ENCODE peak calls at places on chromosomes 5 and 9, in five cellular contexts. G is tibial artery, V is kidney, C is uterus, J is tibial nerve. P is an unnamed sample.

GRCh38 chr9:18014556-18014955 is 435.7 kb downstream of the SH3GL2 start:
- DNase-seq in C (peak), G (no peak), V (no peak), J (no peak), P (no peak)

GRCh38 chr5:74199436-74200210 is 440.9 kb downstream of the ENC1 start:
- DNase-seq in J (no peak), G (no peak), C (no peak), V (no peak), P (no peak)

GRCh38 chr9:122377241-122378164 is 6.7 kb downstream of the PTGS1 start:
- DNase-seq in G (no peak), C (no peak), V (no peak), J (no peak), P (no peak)

GRCh38 chr5:167987490-167988270 is 303.8 kb upstream of the WWC1 start:
- DNase-seq in C (no peak), J (no peak), V (no peak), G (no peak), P (no peak)

GRCh38 chr9:120730661-120731514 is 16.6 kb upstream of the MEGF9 start:
- DNase-seq in C (no peak), G (peak), V (peak), J (no peak), P (peak)

GRCh38 chr5:116395708-116396203 is 178.9 kb downstream of the SEMA6A start:
- DNase-seq in J (no peak), C (no peak), G (no peak), V (no peak), P (no peak)

GRCh38 chr5:3602713-3603502 is 7.3 kb downstream of the IRX1 start:
- DNase-seq in G (no peak), V (peak), C (no peak), J (no peak), P (peak)

GRCh38 chr5:174501461-174502069 is 222.8 kb upstream of the MSX2 start:
- DNase-seq in G (no peak), J (no peak), V (no peak), C (no peak), P (no peak)

GRCh38 chr5:42274913-42275312 is 148.3 kb upstream of the GHR start:
- DNase-seq in J (no peak), C (no peak), V (no peak), G (no peak), P (no peak)

GRCh38 chr9:110531776-110532175 is 47.8 kb downstream of the SVEP1 start:
- DNase-seq in V (no peak), C (no peak), J (no peak), G (no peak), P (no peak)

GRCh38 chr9:111527347-111527746 is 2.4 kb downstream of the ZNF483 start:
- DNase-seq in G (no peak), J (no peak), V (no peak), C (no peak), P (no peak)

GRCh38 chr9:87662808-87663528 is 63.0 kb upstream of the CTSL start:
- DNase-seq in V (peak), C (peak), J (peak), G (peak), P (peak)

GRCh38 chr9:16029796-16030363 is 477.0 kb downstream of the CCDC171 start:
- DNase-seq in J (no peak), G (no peak), C (no peak), V (no peak), P (no peak)

GRCh38 chr9:89743576-89744254 is 138.9 kb downstream of the GADD45G start:
- DNase-seq in C (no peak), J (no peak), V (peak), G (no peak), P (no peak)

GRCh38 chr5:145681216-145681615 is 153.9 kb downstream of the PRELID2 start:
- DNase-seq in V (no peak), J (no peak), C (no peak), G (no peak), P (no peak)

GRCh38 chr9:84807870-84808385 is 138.4 kb downstream of the NTRK2 start:
- DNase-seq in C (no peak), V (no peak), J (no peak), G (no peak), P (no peak)

GRCh38 chr5:79621056-79621455 is 8.8 kb downstream of the TENT2 start:
- DNase-seq in V (no peak), C (no peak), J (no peak), G (no peak), P (no peak)

GRCh38 chr5:167049771-167050567 is 1241.5 kb upstream of the WWC1 start:
- DNase-seq in G (no peak), J (no peak), V (no peak), C (no peak), P (no peak)

GRCh38 chr9:5352637-5353248 is 13.1 kb upstream of the RLN1 start:
- DNase-seq in C (no peak), G (no peak), J (no peak), V (no peak), P (no peak)

GRCh38 chr9:107612136-107612535 is 122.6 kb upstream of the KLF4 start:
- DNase-seq in V (no peak), J (peak), C (peak), G (peak), P (peak)

GRCh38 chr9:77598961-77599360 is 49.2 kb downstream of the GNA14 start:
- DNase-seq in V (no peak), C (no peak), J (no peak), G (no peak), P (no peak)

GRCh38 chr9:124302921-124303320 is 45.2 kb downstream of the NEK6 start:
- DNase-seq in G (no peak), J (no peak), C (no peak), V (no peak), P (no peak)

GRCh38 chr5:114391321-114391720 is 29.5 kb downstream of the KCNN2 start:
- DNase-seq in V (no peak), G (no peak), C (no peak), J (no peak), P (no peak)

GRCh38 chr9:77809552-77809951 is 161.4 kb upstream of the GNA14 start:
- DNase-seq in G (no peak), J (no peak), C (no peak), V (no peak), P (no peak)

GRCh38 chr5:139312075-139312474 is 18.5 kb downstream of the MATR3 start:
- DNase-seq in V (no peak), C (no peak), J (no peak), G (no peak), P (no peak)

GRCh38 chr5:123705741-123706140 is 193.8 kb downstream of the CSNK1G3 start:
- DNase-seq in G (no peak), J (no peak), V (no peak), C (no peak), P (no peak)

GRCh38 chr5:138663009-138663408 is 87.8 kb upstream of the HSPA9 start:
- DNase-seq in V (peak), J (no peak), C (no peak), G (no peak), P (peak)

GRCh38 chr9:72633966-72634365 is 112.6 kb downstream of the TMC1 start:
- DNase-seq in G (no peak), V (no peak), J (no peak), C (no peak), P (no peak)

GRCh38 chr9:33329117-33329563 is 38.8 kb downstream of the NFX1 start:
- DNase-seq in G (peak), V (no peak), J (no peak), C (peak), P (no peak)

GRCh38 chr9:83628540-83628939 is 5.6 kb downstream of the IDNK start:
- DNase-seq in J (no peak), V (no peak), C (no peak), G (no peak), P (no peak)

GRCh38 chr9:92328225-92328624 is 2.5 kb downstream of the CENPP start:
- DNase-seq in V (no peak), C (no peak), J (no peak), G (no peak), P (no peak)

GRCh38 chr5:58080573-58080972 is 379.3 kb downstream of the PLK2 start:
- DNase-seq in G (no peak), C (no peak), V (no peak), J (no peak), P (no peak)

GRCh38 chr5:93062548-93062947 is 518.5 kb downstream of the NR2F1-AS1 start:
- DNase-seq in G (no peak), V (no peak), C (no peak), J (no peak), P (no peak)

GRCh38 chr9:134641989-134642384 is 384 bp downstream of the COL5A1 start:
- DNase-seq in C (no peak), G (no peak), J (no peak), V (no peak), P (peak)

GRCh38 chr5:79865588-79865987 is 125.5 kb downstream of the MTX3 start:
- DNase-seq in J (no peak), C (no peak), V (no peak), G (no peak), P (no peak)

GRCh38 chr5:126015244-126016054 is 407.8 kb upstream of the GRAMD2B start:
- DNase-seq in C (no peak), V (no peak), G (no peak), J (no peak), P (no peak)

GRCh38 chr9:92406506-92406905 is 2.1 kb upstream of the OGN start:
- DNase-seq in J (no peak), G (peak), V (no peak), C (no peak), P (no peak)

GRCh38 chr9:130426883-130427282 is 17.9 kb upstream of the ASS1 start:
- DNase-seq in G (peak), J (no peak), C (no peak), V (no peak), P (no peak)

GRCh38 chr9:136190237-136190601 is 14.7 kb downstream of the LHX3 start:
- DNase-seq in G (no peak), C (no peak), V (no peak), J (no peak), P (no peak)

GRCh38 chr9:136192289-136193126 is 12.4 kb downstream of the LHX3 start:
- DNase-seq in V (no peak), C (no peak), G (no peak), J (no peak), P (no peak)

GRCh38 chr9:136189394-136190236 is 15.3 kb downstream of the LHX3 start:
- DNase-seq in J (no peak), G (no peak), V (no peak), C (no peak), P (no peak)

GRCh38 chr9:136191549-136192286 is 13.2 kb downstream of the LHX3 start:
- DNase-seq in G (no peak), J (no peak), C (no peak), V (no peak), P (no peak)

DNA sequence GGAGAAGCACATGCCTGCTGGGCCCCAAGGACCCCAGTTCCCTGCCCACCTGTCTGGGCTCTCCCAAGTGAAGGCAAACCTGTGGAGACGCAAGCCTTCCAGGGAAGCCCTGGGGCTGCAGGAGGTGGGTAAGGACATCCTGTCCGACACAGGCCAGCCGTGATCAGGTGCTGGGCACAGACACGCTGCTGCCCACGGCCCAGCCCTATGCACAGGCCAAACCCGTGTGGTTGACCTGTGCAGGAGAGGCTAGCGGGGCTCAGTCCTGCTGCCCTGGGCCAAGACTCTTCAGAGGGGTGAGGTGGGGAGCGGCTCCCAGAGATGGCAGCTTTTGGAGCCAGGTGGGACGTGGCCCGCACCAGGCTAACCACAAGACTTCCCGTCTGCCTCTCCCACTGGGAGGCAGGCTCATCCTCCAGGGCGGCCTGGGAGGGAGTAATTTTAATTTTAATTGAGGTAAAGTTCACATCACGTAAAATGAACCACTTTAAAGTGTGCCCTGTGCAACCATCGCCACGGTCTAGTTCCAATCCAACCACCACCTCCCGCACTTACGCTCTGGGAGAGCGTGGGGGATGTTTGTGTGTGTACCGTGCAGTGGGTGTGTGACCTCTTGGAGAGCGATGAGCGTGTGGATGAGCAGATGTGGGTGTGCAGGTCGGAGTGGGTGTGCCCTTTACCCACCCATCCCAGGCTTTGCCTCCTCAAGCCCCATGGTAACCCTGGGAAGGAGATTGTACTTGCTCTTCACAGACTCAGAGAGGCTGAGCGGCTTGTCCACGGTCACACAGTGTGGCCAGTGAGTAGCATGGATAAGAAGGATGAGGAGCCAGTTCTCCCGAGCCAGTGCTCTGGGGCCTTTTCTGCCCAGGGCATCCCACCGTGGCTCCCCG is 14.0 kb downstream of the LHX3 start:
- DNase-seq in J (no peak), C (no peak), G (no peak), V (no peak), P (no peak)
- H3K27ac ChIP-seq in J (no peak), C (no peak), G (no peak), V (no peak), P (no peak)

DNA sequence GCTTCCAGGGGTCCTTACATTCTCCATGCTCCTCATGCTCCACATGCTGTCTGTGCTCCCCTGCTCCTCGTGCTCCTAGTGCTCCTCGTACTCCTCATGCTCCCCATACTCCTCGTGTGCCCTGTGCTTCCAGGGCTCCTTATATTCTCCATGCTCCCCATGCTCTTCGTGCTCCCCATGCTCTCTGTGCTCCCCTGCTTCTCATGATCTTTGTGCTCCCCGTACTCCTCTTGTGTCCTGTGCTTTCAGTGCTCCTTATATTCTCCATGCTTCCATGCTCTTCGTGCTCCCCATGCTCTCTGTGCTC is 51.9 kb downstream of the TRIP13 start:
- DNase-seq in G (no peak), C (no peak), V (no peak), J (no peak), P (no peak)
- H3K27ac ChIP-seq in G (no peak), C (no peak), V (no peak), J (no peak), P (no peak)

GRCh38 chr5:177454397-177455035 is 7.9 kb downstream of the PRR7 start:
- DNase-seq in J (peak), C (peak), G (peak), V (peak), P (peak)

GRCh38 chr5:177453852-177454396 is 7.3 kb downstream of the PRR7 start:
- DNase-seq in J (no peak), V (peak), G (no peak), C (peak), P (peak)

GRCh38 chr5:177455036-177455660 is 8.5 kb downstream of the PRR7 start:
- DNase-seq in V (peak), C (peak), J (no peak), G (peak), P (peak)

GRCh38 chr5:177450672-177451424 is 4.2 kb downstream of the PRR7 start:
- DNase-seq in V (no peak), G (no peak), C (no peak), J (no peak), P (no peak)

DNA sequence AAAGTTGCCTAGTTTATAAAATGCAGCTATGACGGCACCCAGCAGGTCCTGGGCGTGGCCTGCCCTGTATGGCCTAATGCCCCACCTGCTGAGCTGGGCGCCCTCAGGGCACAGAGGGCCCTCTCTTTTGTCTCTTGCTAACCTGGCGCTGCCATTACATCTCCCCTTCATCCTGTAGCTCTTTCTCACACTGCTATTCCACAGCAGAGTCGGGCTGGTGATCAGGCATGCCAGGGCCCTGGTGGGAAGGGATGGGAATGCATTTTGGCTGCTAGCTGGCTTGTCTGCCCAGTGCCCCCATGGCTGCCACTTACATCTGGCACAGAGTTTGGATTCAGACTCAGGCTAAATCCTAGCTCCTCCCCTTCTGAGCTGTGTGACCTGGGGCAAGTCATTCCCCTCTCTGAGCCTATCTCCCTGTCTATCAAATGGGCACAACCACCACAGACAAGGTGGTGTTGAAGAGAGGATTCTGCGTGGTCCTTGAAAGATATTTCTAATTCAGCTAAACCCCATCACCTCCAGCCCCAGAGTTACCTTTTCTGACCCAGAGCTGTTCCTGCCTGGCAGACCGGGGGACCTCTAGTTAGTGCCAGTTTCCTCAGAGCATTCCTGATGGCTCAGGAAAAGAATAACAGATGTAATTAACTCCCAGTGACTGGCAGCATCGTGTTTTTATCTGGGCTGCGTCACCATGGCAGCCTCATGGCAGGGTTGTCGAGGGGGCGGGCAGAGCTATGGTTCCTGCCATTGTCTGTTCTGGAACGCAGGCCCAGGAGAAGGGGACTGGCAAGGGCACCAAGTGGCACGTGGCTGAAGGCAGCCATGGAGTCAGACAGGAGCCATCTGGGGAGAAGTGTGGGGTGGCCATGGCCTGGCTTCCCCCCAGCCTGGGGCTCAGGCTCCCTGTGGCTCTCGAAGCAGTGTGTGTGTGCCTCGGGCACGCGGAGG is 6.3 kb downstream of the PRR7 start:
- DNase-seq in V (no peak), C (no peak), G (no peak), J (no peak), P (no peak)
- H3K27ac ChIP-seq in V (no peak), C (no peak), G (no peak), J (no peak), P (no peak)

GRCh38 chr5:176514244-176514918 is 22.8 kb downstream of the RNF44 start:
- DNase-seq in V (peak), C (no peak), J (no peak), G (no peak), P (peak)
- H3K27ac ChIP-seq in V (no peak), C (no peak), J (no peak), G (no peak), P (no peak)

DNA sequence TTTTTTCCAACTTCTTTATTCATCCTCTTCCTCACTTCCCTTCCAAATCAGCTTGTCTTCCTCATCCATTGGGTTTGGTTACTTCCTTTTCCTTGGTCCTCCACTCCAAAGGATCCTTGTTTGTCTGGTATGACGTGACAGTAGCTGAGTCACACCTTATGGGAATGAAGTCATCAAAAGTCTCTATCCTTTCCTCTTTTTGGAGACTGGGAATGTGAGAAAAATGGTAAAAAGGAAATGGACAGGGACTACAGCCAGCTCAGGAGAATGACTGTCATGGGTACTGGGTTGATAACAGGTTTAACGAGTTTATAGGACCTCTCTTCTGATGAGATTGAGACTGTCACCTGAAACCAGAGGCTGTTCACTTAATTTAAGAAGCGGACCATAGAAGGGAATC is 76.2 kb upstream of the MYO10 start:
- DNase-seq in V (no peak), G (no peak), C (no peak), J (no peak), P (no peak)
- H3K27ac ChIP-seq in V (no peak), G (no peak), C (no peak), J (no peak), P (no peak)